ENCODE peak calls at places on chromosomes 12 and 14, in seven cellular contexts. X is H9, T is IMR-90, G is neuronal stem cell, R is H1, S is mesendoderm, C is trophoblast cell. B is an unnamed sample.

GRCh38 chr14:37709419-37710195 is 114.2 kb downstream of the TTC6 start:
- DNase-seq in X (no peak), T (peak), G (no peak), R (no peak), S (peak), C (no peak), B (peak)

GRCh38 chr14:68926236-68926635 is 52.9 kb downstream of the ACTN1 start:
- DNase-seq in X (no peak), T (no peak), G (no peak), R (no peak), S (peak), C (peak), B (no peak)

GRCh38 chr14:97113339-97113738 is 316.2 kb downstream of the VRK1 start:
- DNase-seq in X (no peak), T (no peak), G (no peak), R (no peak), S (no peak), C (no peak), B (no peak)

GRCh38 chr14:79483472-79483871 is 727.8 kb downstream of the DIO2 start:
- DNase-seq in X (no peak), T (peak), G (no peak), R (no peak), S (no peak), C (no peak), B (peak)

GRCh38 chr14:36702484-36702883 is 40.8 kb downstream of the PAX9 start:
- DNase-seq in X (no peak), T (no peak), G (no peak), R (no peak), S (no peak), C (no peak), B (peak)

GRCh38 chr14:57846631-57847030 is 19.3 kb downstream of the SLC35F4 start:
- DNase-seq in X (no peak), T (no peak), G (no peak), R (no peak), S (no peak), C (no peak), B (no peak)

GRCh38 chr12:97300921-97301320 is 161.7 kb upstream of the RMST start:
- DNase-seq in X (no peak), T (no peak), G (no peak), R (no peak), S (peak), C (no peak), B (no peak)

GRCh38 chr14:67491741-67492504 is 3.4 kb upstream of the TMEM229B start:
- DNase-seq in X (no peak), T (no peak), G (no peak), R (no peak), S (peak), C (no peak), B (no peak)

GRCh38 chr12:10842862-10843261 is 6.4 kb downstream of the PRR4 start:
- DNase-seq in X (no peak), T (no peak), G (no peak), R (no peak), S (no peak), C (no peak), B (no peak)

GRCh38 chr12:78683031-78683430 is 181.5 kb upstream of the SYT1 start:
- DNase-seq in X (no peak), T (peak), G (no peak), R (no peak), S (no peak), C (no peak), B (no peak)

GRCh38 chr12:41981758-41982157 is 162.9 kb downstream of the GXYLT1 start:
- DNase-seq in X (no peak), T (peak), G (no peak), R (no peak), S (no peak), C (no peak), B (no peak)

GRCh38 chr14:44960146-44960545 is 1.6 kb downstream of the KLHL28 start:
- DNase-seq in X (no peak), T (no peak), G (no peak), R (no peak), S (no peak), C (peak), B (peak)

GRCh38 chr14:23182372-23183014 is 967 bp downstream of the SLC7A8 start:
- DNase-seq in X (peak), T (no peak), G (no peak), R (peak), S (peak), C (peak), B (no peak)

GRCh38 chr12:6355491-6356373 is 13.9 kb upstream of the TNFRSF1A start:
- DNase-seq in X (peak), T (no peak), G (no peak), R (peak), S (peak), C (no peak), B (no peak)

GRCh38 chr12:46965137-46965536 is 114.3 kb upstream of the PCED1B start:
- DNase-seq in X (no peak), T (no peak), G (no peak), R (no peak), S (no peak), C (no peak), B (no peak)

GRCh38 chr12:97642906-97643305 is 180.3 kb downstream of the RMST start:
- DNase-seq in X (no peak), T (no peak), G (no peak), R (no peak), S (no peak), C (no peak), B (no peak)

GRCh38 chr14:59664741-59665140 is 88.1 kb upstream of the CCDC175 start:
- DNase-seq in X (no peak), T (no peak), G (no peak), R (no peak), S (no peak), C (peak), B (no peak)

GRCh38 chr12:25058619-25059018 is 109.7 kb upstream of the BCAT1 start:
- DNase-seq in X (no peak), T (no peak), G (no peak), R (no peak), S (no peak), C (no peak), B (no peak)

GRCh38 chr12:4615667-4616066 is 33.2 kb downstream of the AKAP3 start:
- DNase-seq in X (no peak), T (no peak), G (no peak), R (no peak), S (no peak), C (no peak), B (no peak)

GRCh38 chr12:107025691-107026090 is 38.7 kb upstream of the MTERF2 start:
- DNase-seq in X (no peak), T (no peak), G (no peak), R (no peak), S (peak), C (peak), B (no peak)

GRCh38 chr14:45258073-45258472 is 5.1 kb upstream of the MIS18BP1 start:
- DNase-seq in X (no peak), T (no peak), G (no peak), R (no peak), S (no peak), C (no peak), B (no peak)

GRCh38 chr12:87311206-87311605 is 718.0 kb downstream of the C12orf50 start:
- DNase-seq in X (no peak), T (peak), G (no peak), R (no peak), S (no peak), C (no peak), B (no peak)

GRCh38 chr14:68684466-68685418 is 108.1 kb downstream of the ZFP36L1 start:
- DNase-seq in X (no peak), T (no peak), G (no peak), R (no peak), S (no peak), C (peak), B (no peak)

GRCh38 chr12:107337354-107338095 is 244.2 kb upstream of the CRY1 start:
- DNase-seq in X (no peak), T (peak), G (no peak), R (no peak), S (no peak), C (no peak), B (no peak)

GRCh38 chr12:125690841-125691240 is 625.6 kb downstream of the AACS start:
- DNase-seq in X (no peak), T (no peak), G (no peak), R (no peak), S (no peak), C (no peak), B (no peak)

GRCh38 chr12:107610030-107610859 is 75.4 kb upstream of the PWP1 start:
- DNase-seq in X (peak), T (peak), G (peak), R (peak), S (peak), C (peak), B (peak)

GRCh38 chr14:104345316-104346111 is 207.1 kb downstream of the KIF26A start:
- DNase-seq in X (peak), T (no peak), G (no peak), R (no peak), S (no peak), C (no peak), B (no peak)

GRCh38 chr14:51419685-51420084 is 179.6 kb downstream of the TMX1 start:
- DNase-seq in X (no peak), T (no peak), G (no peak), R (no peak), S (no peak), C (no peak), B (no peak)

GRCh38 chr14:100168515-100168914 is 9.1 kb upstream of the DEGS2 start:
- DNase-seq in X (no peak), T (no peak), G (no peak), R (no peak), S (no peak), C (no peak), B (no peak)

GRCh38 chr14:101069666-101070362 is 166.3 kb upstream of the RTL1 start:
- DNase-seq in X (peak), T (no peak), G (no peak), R (peak), S (no peak), C (no peak), B (no peak)

GRCh38 chr12:33529810-33530209 is 90.2 kb upstream of the SYT10 start:
- DNase-seq in X (no peak), T (no peak), G (no peak), R (no peak), S (no peak), C (no peak), B (no peak)

GRCh38 chr14:21098892-21099595 is 589 bp upstream of the ZNF219 start:
- DNase-seq in X (no peak), T (no peak), G (no peak), R (no peak), S (no peak), C (no peak), B (no peak)

GRCh38 chr14:26702721-26703250 is 105.0 kb upstream of the NOVA1 start:
- DNase-seq in X (no peak), T (no peak), G (no peak), R (no peak), S (peak), C (no peak), B (peak)

GRCh38 chr14:40981247-40981646 is 625.4 kb upstream of the LRFN5 start:
- DNase-seq in X (no peak), T (no peak), G (no peak), R (no peak), S (peak), C (peak), B (no peak)

GRCh38 chr14:40987481-40987880 is 619.2 kb upstream of the LRFN5 start:
- DNase-seq in X (no peak), T (no peak), G (no peak), R (no peak), S (no peak), C (no peak), B (peak)

GRCh38 chr14:40989260-40989659 is 617.4 kb upstream of the LRFN5 start:
- DNase-seq in X (no peak), T (no peak), G (no peak), R (no peak), S (peak), C (no peak), B (no peak)

GRCh38 chr14:40985584-40985983 is 621.1 kb upstream of the LRFN5 start:
- DNase-seq in X (no peak), T (no peak), G (no peak), R (no peak), S (no peak), C (no peak), B (no peak)

GRCh38 chr14:40983604-40984003 is 623.1 kb upstream of the LRFN5 start:
- DNase-seq in X (no peak), T (peak), G (no peak), R (no peak), S (no peak), C (no peak), B (no peak)
- H3K18ac ChIP-seq in X (no peak), T (no peak), G (no peak), R (no peak), S (no peak), C (no peak), B (no peak)

GRCh38 chr12:58140395-58140794 is 199.0 kb downstream of the ATP23 start:
- DNase-seq in X (no peak), T (no peak), G (no peak), R (no peak), S (no peak), C (peak), B (no peak)
- H3K18ac ChIP-seq in X (no peak), T (no peak), G (no peak), R (peak), S (no peak), C (no peak), B (no peak)

GRCh38 chr12:62676521-62677307 is 210.1 kb downstream of the MON2 start:
- DNase-seq in X (no peak), T (no peak), G (no peak), R (no peak), S (no peak), C (no peak), B (no peak)

GRCh38 chr12:62673027-62673815 is 206.6 kb downstream of the MON2 start:
- DNase-seq in X (no peak), T (no peak), G (peak), R (no peak), S (peak), C (no peak), B (no peak)

GRCh38 chr12:62671321-62671720 is 204.7 kb downstream of the MON2 start:
- DNase-seq in X (no peak), T (no peak), G (no peak), R (no peak), S (no peak), C (no peak), B (no peak)
- H3K18ac ChIP-seq in X (no peak), T (no peak), G (no peak), R (no peak), S (no peak), C (no peak), B (no peak)

GRCh38 chr12:58850826-58851225 is 69.5 kb downstream of the LRIG3 start:
- DNase-seq in X (no peak), T (no peak), G (no peak), R (no peak), S (no peak), C (no peak), B (no peak)

GRCh38 chr12:58844161-58844560 is 76.1 kb downstream of the LRIG3 start:
- DNase-seq in X (no peak), T (no peak), G (no peak), R (no peak), S (peak), C (no peak), B (no peak)

GRCh38 chr12:58847876-58848600 is 72.3 kb downstream of the LRIG3 start:
- DNase-seq in X (no peak), T (no peak), G (no peak), R (no peak), S (peak), C (no peak), B (no peak)
- H3K18ac ChIP-seq in X (no peak), T (no peak), G (no peak), R (no peak), S (no peak), C (no peak), B (no peak)

DNA sequence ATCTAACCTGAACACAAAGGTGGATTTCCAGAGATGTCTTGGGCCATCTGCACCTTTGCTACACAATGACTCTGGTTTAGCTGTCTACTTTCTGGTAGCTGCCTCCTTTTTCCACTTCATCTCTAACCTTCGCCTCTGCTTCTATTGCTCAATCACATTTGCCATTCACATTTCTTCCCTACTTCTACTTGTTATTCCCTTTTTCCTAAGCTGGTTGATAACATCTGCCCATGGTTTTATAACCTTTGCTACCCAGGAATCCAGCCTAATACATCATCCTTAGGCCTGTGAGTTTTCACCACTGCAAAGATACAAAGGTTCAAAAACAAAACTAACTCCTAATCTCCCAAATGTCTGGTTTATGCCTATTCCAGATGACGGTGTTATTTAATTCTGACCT is 13.2 kb downstream of the SPPL3 start:
- DNase-seq in X (no peak), T (no peak), G (no peak), R (no peak), S (no peak), C (peak), B (peak)
- H3K18ac ChIP-seq in X (no peak), T (no peak), G (no peak), R (no peak), S (no peak), C (no peak), B (no peak)